ENCODE peak calls at places on chromosomes 7 and 10, in seven cellular contexts. H is K562, W is A549, A is transverse colon, R is sigmoid colon, Y is ovary, I is H1. V is an unnamed sample.
A peak's percentile ranks its signal among the peaks of the same experiment; 100 is the strongest.

GRCh38 chr10:7272008-7272407 is 138.8 kb downstream of the SFMBT2 start:
- DNase-seq in R (no peak), Y (no peak), A (no peak), H (no peak), W (no peak), I (no peak), V (no peak)

GRCh38 chr10:26491276-26491675 is 53.1 kb downstream of the APBB1IP start:
- DNase-seq in Y (no peak), A (no peak), I (no peak), H (no peak), R (no peak), W (no peak), V (no peak)

GRCh38 chr10:97849491-97850402 is at the start of gene GOLGA7B:
- DNase-seq in Y (peak; percentile 50), A (peak; percentile 44), W (peak; percentile 60), H (peak; percentile 72), R (no peak), I (no peak), V (peak; percentile 50)

GRCh38 chr10:14349081-14349480 is 18.4 kb upstream of the FRMD4A start:
- DNase-seq in I (no peak), A (no peak), H (no peak), R (no peak), W (no peak), Y (no peak), V (no peak)

GRCh38 chr7:31893365-31893764 is 176.8 kb downstream of the PDE1C start:
- DNase-seq in H (no peak), I (no peak), W (no peak), Y (no peak), R (no peak), A (no peak), V (no peak)

GRCh38 chr10:95475003-95475383 is 86.2 kb downstream of the SORBS1 start:
- DNase-seq in H (no peak), W (no peak), A (no peak), Y (no peak), I (no peak), R (no peak), V (no peak)

GRCh38 chr10:61899997-61900828 is 1.3 kb upstream of the ARID5B start:
- DNase-seq in W (peak; percentile 34), R (peak; percentile 82), A (peak; percentile 85), I (no peak), H (peak; percentile 77), Y (peak; percentile 48), V (peak; percentile 39)

GRCh38 chr10:30384791-30385201 is 35.7 kb upstream of the MTPAP start:
- DNase-seq in W (peak; percentile 58), R (no peak), I (no peak), Y (no peak), A (no peak), H (peak; percentile 34), V (no peak)

GRCh38 chr7:69738396-69738889 is 140.2 kb downstream of the AUTS2 start:
- DNase-seq in R (no peak), H (no peak), W (no peak), A (no peak), I (no peak), Y (no peak), V (no peak)

GRCh38 chr10:128643658-128644057 is 517.4 kb upstream of the MKI67 start:
- DNase-seq in R (no peak), H (no peak), I (no peak), Y (no peak), W (no peak), A (no peak), V (no peak)

GRCh38 chr7:12571691-12572090 is 1.2 kb downstream of the SCIN start:
- DNase-seq in R (no peak), I (no peak), W (no peak), A (no peak), Y (no peak), H (no peak), V (no peak)

GRCh38 chr7:23927709-23928108 is 217.7 kb downstream of the STK31 start:
- DNase-seq in Y (no peak), I (no peak), A (no peak), H (no peak), R (no peak), W (no peak), V (no peak)

GRCh38 chr10:50883624-50884023 is 1.8 kb downstream of the A1CF start:
- DNase-seq in W (no peak), Y (no peak), R (no peak), H (no peak), I (no peak), A (no peak), V (no peak)
- TF ChIP-seq EP300 in W (no peak), Y (no peak), R (no peak), H (no peak), I (no peak), A (no peak), V (no peak)

GRCh38 chr10:123494409-123494808 is 171.7 kb upstream of the GPR26 start:
- DNase-seq in A (no peak), Y (no peak), H (no peak), W (no peak), R (no peak), I (no peak), V (no peak)

GRCh38 chr10:123501148-123501547 is 165.0 kb upstream of the GPR26 start:
- DNase-seq in W (no peak), H (no peak), Y (no peak), R (no peak), I (no peak), A (no peak), V (no peak)

GRCh38 chr10:123491692-123492415 is 174.3 kb upstream of the GPR26 start:
- DNase-seq in R (no peak), W (no peak), Y (no peak), H (no peak), I (no peak), A (no peak), V (peak; percentile 29)

GRCh38 chr10:123496996-123497660 is 169.0 kb upstream of the GPR26 start:
- DNase-seq in I (no peak), H (no peak), R (no peak), Y (no peak), A (no peak), W (no peak), V (no peak)

DNA sequence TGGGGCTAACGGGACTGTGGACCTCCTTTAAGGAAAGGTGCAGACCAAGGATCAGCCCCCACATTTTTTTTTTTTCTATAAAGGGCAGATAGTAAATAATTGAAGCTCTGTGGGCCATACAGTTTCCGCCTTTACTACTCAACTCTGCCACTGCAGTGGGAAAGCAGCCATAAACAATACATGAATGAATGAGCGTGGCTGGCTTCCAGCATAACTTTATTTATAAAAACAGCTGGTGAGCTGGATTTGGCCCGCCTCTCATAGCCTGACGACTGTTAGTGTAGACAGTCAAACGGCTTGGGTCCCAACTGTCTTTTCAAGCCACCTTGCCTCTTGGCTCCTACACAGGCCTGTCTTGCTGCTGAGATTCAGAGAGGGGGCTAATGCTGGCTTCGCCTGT is 169.8 kb upstream of the GPR26 start:
- DNase-seq in W (no peak), A (no peak), Y (no peak), R (no peak), I (no peak), H (no peak), V (no peak)
- TF ChIP-seq EP300 in W (no peak), A (no peak), Y (no peak), R (no peak), I (no peak), H (no peak), V (no peak)

DNA sequence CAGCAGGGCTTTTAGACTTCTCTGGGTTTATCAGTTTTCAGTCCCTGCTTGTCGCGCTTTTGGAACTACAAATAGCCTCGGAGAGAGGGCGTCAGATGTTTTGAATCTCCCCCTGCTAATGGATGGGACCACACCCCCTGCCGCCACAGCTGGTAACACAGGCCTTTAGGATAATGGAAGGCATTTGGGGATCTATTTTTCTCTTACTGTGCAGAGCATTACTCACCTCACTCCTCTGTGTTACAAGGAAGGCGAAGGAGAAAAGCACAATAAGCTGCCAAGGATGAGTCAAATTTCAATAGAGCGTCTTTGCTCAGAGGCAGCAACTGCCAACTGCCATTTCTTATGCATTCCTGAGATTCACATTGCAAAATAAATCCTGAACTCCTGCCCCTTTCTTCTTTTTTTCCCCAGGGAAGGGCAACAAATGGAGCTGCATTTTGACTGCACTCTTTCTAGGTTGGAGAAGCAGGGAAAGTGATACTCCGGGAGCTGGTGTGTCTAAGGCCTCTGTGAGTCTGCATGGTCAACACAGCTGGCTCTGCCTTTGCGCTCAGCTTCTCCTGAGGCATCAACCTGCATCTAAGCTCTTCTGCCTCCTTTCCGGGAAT is 31.5 kb upstream of the SMNDC1 start:
- DNase-seq in H (no peak), W (peak; percentile 73), I (no peak), A (no peak), R (no peak), Y (peak; percentile 52), V (no peak)
- TF ChIP-seq EP300 in H (no peak), W (no peak), I (no peak), A (no peak), R (no peak), Y (no peak), V (no peak)

GRCh38 chr7:111282626-111283025 is 191.7 kb downstream of the LRRN3 start:
- DNase-seq in A (no peak), H (no peak), Y (no peak), I (no peak), W (no peak), R (no peak), V (no peak)
- TF ChIP-seq EP300 in A (no peak), H (no peak), Y (no peak), I (no peak), W (no peak), R (no peak), V (no peak)

DNA sequence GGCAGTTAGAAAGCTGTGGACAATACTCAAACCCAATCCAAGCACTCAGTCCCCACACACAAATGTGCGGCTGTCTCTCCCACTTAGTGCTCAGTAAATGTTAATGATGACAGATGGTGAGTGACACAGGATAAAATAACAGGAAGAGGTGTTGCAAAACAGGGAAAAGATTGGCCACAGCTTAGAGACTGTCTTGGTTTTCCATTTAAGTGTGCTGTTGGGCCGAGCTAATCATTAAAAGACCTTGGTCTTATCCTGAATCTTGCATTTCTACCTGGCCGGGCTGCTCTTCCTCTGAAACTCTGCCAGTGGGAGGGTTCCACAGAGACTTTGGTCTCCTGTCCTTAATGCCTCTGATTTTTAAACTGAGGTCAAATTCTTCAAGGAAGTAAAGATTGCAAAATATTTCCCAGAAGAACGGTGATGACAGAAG is 113.1 kb upstream of the RNF32 start:
- DNase-seq in H (no peak), R (no peak), W (no peak), Y (no peak), I (no peak), A (peak; percentile 56), V (no peak)
- TF ChIP-seq EP300 in H (no peak), R (no peak), W (no peak), Y (no peak), I (no peak), A (no peak), V (no peak)

GRCh38 chr7:29289156-29290021 is 94.8 kb downstream of the CHN2 start:
- DNase-seq in Y (no peak), H (no peak), R (no peak), I (no peak), W (no peak), A (peak; percentile 12), V (peak; percentile 26)
- TF ChIP-seq EP300 in Y (no peak), H (no peak), R (no peak), I (no peak), W (no peak), A (no peak), V (no peak)